ENCODE peak calls at places on chromosomes 11 and 22, in nine cellular contexts. One of them, this sample, is unnamed.

GRCh38 chr11:133955091-133955846 is 1.5 kb downstream of the IGSF9B start:
- DNase-seq in heart right ventricle: peak
- DNase-seq in coronary artery: peak
- DNase-seq in adrenal gland: no peak
- DNase-seq in uterus: peak
- DNase-seq in testis: peak
- DNase-seq in psoas muscle: peak
- DNase-seq in Peyer's patch: no peak
- DNase-seq in heart left ventricle: peak
- DNase-seq in this sample: peak

GRCh38 chr22:36914383-36914752 is 940 bp downstream of the CSF2RB start:
- DNase-seq in heart right ventricle: no peak
- DNase-seq in coronary artery: no peak
- DNase-seq in adrenal gland: no peak
- DNase-seq in uterus: no peak
- DNase-seq in testis: no peak
- DNase-seq in psoas muscle: no peak
- DNase-seq in Peyer's patch: no peak
- DNase-seq in heart left ventricle: no peak
- DNase-seq in this sample: no peak

GRCh38 chr11:74636633-74637184 is 44.3 kb downstream of the POLD3 start:
- DNase-seq in heart right ventricle: no peak
- DNase-seq in coronary artery: no peak
- DNase-seq in adrenal gland: no peak
- DNase-seq in uterus: no peak
- DNase-seq in testis: no peak
- DNase-seq in psoas muscle: no peak
- DNase-seq in Peyer's patch: no peak
- DNase-seq in heart left ventricle: no peak
- DNase-seq in this sample: no peak

GRCh38 chr22:32707971-32708370 is 93.5 kb upstream of the TIMP3 start:
- DNase-seq in heart right ventricle: no peak
- DNase-seq in coronary artery: no peak
- DNase-seq in adrenal gland: no peak
- DNase-seq in uterus: no peak
- DNase-seq in testis: no peak
- DNase-seq in psoas muscle: no peak
- DNase-seq in Peyer's patch: no peak
- DNase-seq in heart left ventricle: no peak
- DNase-seq in this sample: no peak

GRCh38 chr22:22717723-22718122 is 73.3 kb downstream of the GGTLC2 start:
- DNase-seq in heart right ventricle: no peak
- DNase-seq in coronary artery: no peak
- DNase-seq in adrenal gland: no peak
- DNase-seq in uterus: no peak
- DNase-seq in testis: no peak
- DNase-seq in psoas muscle: no peak
- DNase-seq in Peyer's patch: no peak
- DNase-seq in heart left ventricle: no peak
- DNase-seq in this sample: no peak

GRCh38 chr11:35662061-35662648 is 420 bp upstream of the TRIM44 start:
- DNase-seq in heart right ventricle: no peak
- DNase-seq in coronary artery: no peak
- DNase-seq in adrenal gland: no peak
- DNase-seq in uterus: no peak
- DNase-seq in testis: no peak
- DNase-seq in psoas muscle: no peak
- DNase-seq in Peyer's patch: no peak
- DNase-seq in heart left ventricle: no peak
- DNase-seq in this sample: no peak

GRCh38 chr11:28529540-28530410 is 421.6 kb downstream of the METTL15 start:
- DNase-seq in heart right ventricle: no peak
- DNase-seq in coronary artery: no peak
- DNase-seq in adrenal gland: no peak
- DNase-seq in uterus: no peak
- DNase-seq in testis: no peak
- DNase-seq in psoas muscle: no peak
- DNase-seq in Peyer's patch: no peak
- DNase-seq in heart left ventricle: no peak
- DNase-seq in this sample: no peak

GRCh38 chr22:31229402-31230140 is 17.5 kb downstream of the LIMK2 start:
- DNase-seq in heart right ventricle: peak
- DNase-seq in coronary artery: no peak
- DNase-seq in adrenal gland: peak
- DNase-seq in uterus: peak
- DNase-seq in testis: peak
- DNase-seq in psoas muscle: no peak
- DNase-seq in Peyer's patch: no peak
- DNase-seq in heart left ventricle: peak
- DNase-seq in this sample: no peak

GRCh38 chr22:24338701-24339451 is 68.2 kb downstream of the SPECC1L start:
- DNase-seq in heart right ventricle: peak
- DNase-seq in coronary artery: no peak
- DNase-seq in adrenal gland: peak
- DNase-seq in uterus: no peak
- DNase-seq in testis: no peak
- DNase-seq in psoas muscle: peak
- DNase-seq in Peyer's patch: no peak
- DNase-seq in heart left ventricle: peak
- DNase-seq in this sample: no peak

GRCh38 chr11:25272214-25272613 is 775.4 kb downstream of the LUZP2 start:
- DNase-seq in heart right ventricle: no peak
- DNase-seq in coronary artery: no peak
- DNase-seq in adrenal gland: no peak
- DNase-seq in uterus: no peak
- DNase-seq in testis: no peak
- DNase-seq in psoas muscle: no peak
- DNase-seq in Peyer's patch: no peak
- DNase-seq in heart left ventricle: no peak
- DNase-seq in this sample: no peak

GRCh38 chr11:114219559-114220349 is 76.4 kb upstream of the NNMT start:
- DNase-seq in heart right ventricle: no peak
- DNase-seq in coronary artery: no peak
- DNase-seq in adrenal gland: peak
- DNase-seq in uterus: no peak
- DNase-seq in testis: no peak
- DNase-seq in psoas muscle: no peak
- DNase-seq in Peyer's patch: no peak
- DNase-seq in heart left ventricle: no peak
- DNase-seq in this sample: no peak

GRCh38 chr11:92295175-92296137 is 70.8 kb downstream of the FAT3 start:
- DNase-seq in heart right ventricle: no peak
- DNase-seq in coronary artery: no peak
- DNase-seq in adrenal gland: no peak
- DNase-seq in uterus: no peak
- DNase-seq in testis: no peak
- DNase-seq in psoas muscle: no peak
- DNase-seq in Peyer's patch: no peak
- DNase-seq in heart left ventricle: no peak
- DNase-seq in this sample: no peak

GRCh38 chr11:123047265-123047946 is 14.5 kb downstream of the HSPA8 start:
- DNase-seq in heart right ventricle: no peak
- DNase-seq in coronary artery: no peak
- DNase-seq in adrenal gland: no peak
- DNase-seq in uterus: no peak
- DNase-seq in testis: no peak
- DNase-seq in psoas muscle: no peak
- DNase-seq in Peyer's patch: no peak
- DNase-seq in heart left ventricle: no peak
- DNase-seq in this sample: no peak

GRCh38 chr11:80722616-80723015 is 1281.8 kb upstream of the TENM4 start:
- DNase-seq in heart right ventricle: no peak
- DNase-seq in coronary artery: no peak
- DNase-seq in adrenal gland: no peak
- DNase-seq in uterus: no peak
- DNase-seq in testis: no peak
- DNase-seq in psoas muscle: no peak
- DNase-seq in Peyer's patch: no peak
- DNase-seq in heart left ventricle: no peak
- DNase-seq in this sample: no peak

GRCh38 chr11:95081412-95081811 is 8.2 kb upstream of the ENDOD1 start:
- DNase-seq in heart right ventricle: peak
- DNase-seq in coronary artery: peak
- DNase-seq in adrenal gland: peak
- DNase-seq in uterus: no peak
- DNase-seq in testis: peak
- DNase-seq in psoas muscle: peak
- DNase-seq in Peyer's patch: no peak
- DNase-seq in heart left ventricle: peak
- DNase-seq in this sample: no peak

GRCh38 chr11:10118830-10119229 is 175.2 kb downstream of the SBF2 start:
- DNase-seq in heart right ventricle: no peak
- DNase-seq in coronary artery: no peak
- DNase-seq in adrenal gland: no peak
- DNase-seq in uterus: no peak
- DNase-seq in testis: no peak
- DNase-seq in psoas muscle: no peak
- DNase-seq in Peyer's patch: no peak
- DNase-seq in heart left ventricle: no peak
- DNase-seq in this sample: no peak

GRCh38 chr11:87179621-87180020 is 141.9 kb downstream of the TMEM135 start:
- DNase-seq in heart right ventricle: no peak
- DNase-seq in coronary artery: no peak
- DNase-seq in adrenal gland: no peak
- DNase-seq in uterus: no peak
- DNase-seq in testis: no peak
- DNase-seq in psoas muscle: no peak
- DNase-seq in Peyer's patch: no peak
- DNase-seq in heart left ventricle: no peak
- DNase-seq in this sample: no peak

DNA sequence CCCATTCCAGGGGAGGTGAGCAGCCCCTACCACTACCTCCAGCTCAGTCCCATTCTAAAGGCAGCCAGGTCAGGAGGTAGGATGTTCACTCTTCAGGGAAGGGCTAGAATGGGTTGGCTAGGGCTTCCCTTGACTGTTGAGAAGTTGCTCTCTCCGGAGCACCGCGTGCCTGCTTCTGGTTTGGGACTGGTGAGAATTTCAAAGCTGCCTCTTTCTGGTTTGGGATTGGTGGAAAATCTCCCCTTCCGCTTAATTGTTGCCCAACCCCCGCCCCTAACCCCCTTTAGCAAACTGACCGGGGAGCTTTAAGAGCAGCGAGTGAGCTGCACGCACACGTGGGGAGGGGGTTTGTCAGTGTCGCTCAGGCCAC is 689 bp downstream of the USP2 start:
- DNase-seq in heart right ventricle: no peak
- DNase-seq in coronary artery: no peak
- DNase-seq in adrenal gland: no peak
- DNase-seq in uterus: no peak
- DNase-seq in testis: no peak
- DNase-seq in psoas muscle: no peak
- DNase-seq in Peyer's patch: no peak
- DNase-seq in heart left ventricle: no peak
- DNase-seq in this sample: no peak
- H3K4me3 ChIP-seq in heart right ventricle: peak
- H3K4me3 ChIP-seq in coronary artery: peak
- H3K4me3 ChIP-seq in adrenal gland: no peak
- H3K4me3 ChIP-seq in uterus: peak
- H3K4me3 ChIP-seq in testis: peak
- H3K4me3 ChIP-seq in psoas muscle: peak
- H3K4me3 ChIP-seq in Peyer's patch: peak
- H3K4me3 ChIP-seq in heart left ventricle: peak
- H3K4me3 ChIP-seq in this sample: peak

DNA sequence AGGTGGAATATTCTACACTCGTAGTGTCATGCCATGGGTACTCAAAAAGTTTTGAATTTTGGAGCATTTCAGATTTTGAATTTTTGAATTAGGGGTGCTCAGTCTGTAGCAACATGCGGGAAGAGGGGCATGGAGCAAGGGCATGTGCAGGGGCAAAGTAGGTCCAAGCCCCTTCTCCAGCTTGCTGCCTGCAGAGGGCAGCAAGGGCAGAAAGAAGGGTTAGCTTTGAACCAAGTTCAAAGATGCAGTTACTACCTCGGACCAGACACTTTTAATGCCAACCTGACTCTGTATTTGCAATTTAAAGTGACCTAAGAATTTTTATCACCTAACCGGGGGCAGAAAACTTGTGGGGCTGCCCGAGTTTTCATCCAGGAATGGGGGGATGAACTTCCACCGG is 68.2 kb downstream of the CD82 start:
- DNase-seq in heart right ventricle: no peak
- DNase-seq in coronary artery: no peak
- DNase-seq in adrenal gland: peak
- DNase-seq in uterus: no peak
- DNase-seq in testis: peak
- DNase-seq in psoas muscle: no peak
- DNase-seq in Peyer's patch: no peak
- DNase-seq in heart left ventricle: no peak
- DNase-seq in this sample: no peak
- TF ChIP-seq CTCF in heart right ventricle: peak
- TF ChIP-seq CTCF in coronary artery: no peak
- TF ChIP-seq CTCF in adrenal gland: peak
- TF ChIP-seq CTCF in uterus: no peak
- TF ChIP-seq CTCF in testis: no peak
- TF ChIP-seq CTCF in psoas muscle: no peak
- TF ChIP-seq CTCF in Peyer's patch: no peak
- TF ChIP-seq CTCF in heart left ventricle: no peak
- TF ChIP-seq CTCF in this sample: no peak

GRCh38 chr11:32881286-32881685 is 11.3 kb upstream of the QSER1 start:
- DNase-seq in heart right ventricle: no peak
- DNase-seq in coronary artery: no peak
- DNase-seq in adrenal gland: no peak
- DNase-seq in uterus: no peak
- DNase-seq in testis: no peak
- DNase-seq in psoas muscle: no peak
- DNase-seq in Peyer's patch: no peak
- DNase-seq in heart left ventricle: no peak
- DNase-seq in this sample: no peak
- H3K27ac ChIP-seq in heart right ventricle: no peak
- H3K27ac ChIP-seq in coronary artery: no peak
- H3K27ac ChIP-seq in adrenal gland: no peak
- H3K27ac ChIP-seq in uterus: no peak
- H3K27ac ChIP-seq in testis: no peak
- H3K27ac ChIP-seq in psoas muscle: no peak
- H3K27ac ChIP-seq in Peyer's patch: no peak
- H3K27ac ChIP-seq in heart left ventricle: no peak
- H3K27ac ChIP-seq in this sample: no peak

DNA sequence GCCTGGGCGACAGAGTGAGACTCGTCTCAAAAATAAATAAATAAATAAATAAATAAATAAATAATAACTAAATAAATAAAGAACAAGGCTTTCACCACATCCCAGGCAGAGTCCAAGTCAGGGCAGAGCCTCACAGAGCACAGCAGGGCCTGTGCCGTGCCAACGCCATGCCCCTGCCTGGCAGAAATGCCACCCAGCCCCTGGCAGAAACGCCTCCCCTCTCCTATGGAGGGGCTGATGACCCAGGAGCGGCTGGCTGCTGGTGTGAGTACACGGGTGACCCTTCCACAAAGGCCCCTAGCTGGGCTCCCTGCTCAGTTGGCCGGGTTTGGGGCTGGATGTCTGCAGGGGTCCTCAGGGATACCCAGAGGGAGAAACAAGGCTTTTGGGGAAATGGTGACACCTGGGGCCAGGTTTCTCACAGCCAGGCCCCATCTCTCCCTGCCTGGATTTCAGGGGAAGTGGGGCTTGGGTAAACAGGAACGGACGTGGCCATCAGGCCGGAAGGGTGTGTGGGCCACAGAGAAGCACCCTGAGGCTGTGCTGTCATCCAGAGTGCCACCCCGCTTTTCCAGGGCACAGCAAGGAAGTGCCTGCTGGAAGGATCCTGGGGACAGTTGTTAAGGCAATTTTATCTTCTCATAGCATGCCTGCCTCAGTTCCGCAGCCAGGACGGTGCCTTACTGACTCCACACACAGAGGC is 5.1 kb downstream of the BID start:
- DNase-seq in heart right ventricle: no peak
- DNase-seq in coronary artery: no peak
- DNase-seq in adrenal gland: no peak
- DNase-seq in uterus: no peak
- DNase-seq in testis: no peak
- DNase-seq in psoas muscle: no peak
- DNase-seq in Peyer's patch: peak
- DNase-seq in heart left ventricle: no peak
- DNase-seq in this sample: no peak
- H3K4me3 ChIP-seq in heart right ventricle: no peak
- H3K4me3 ChIP-seq in coronary artery: no peak
- H3K4me3 ChIP-seq in adrenal gland: no peak
- H3K4me3 ChIP-seq in uterus: no peak
- H3K4me3 ChIP-seq in testis: no peak
- H3K4me3 ChIP-seq in psoas muscle: no peak
- H3K4me3 ChIP-seq in Peyer's patch: no peak
- H3K4me3 ChIP-seq in heart left ventricle: no peak
- H3K4me3 ChIP-seq in this sample: no peak

This sample was measured in thoracic aorta.